ENCODE peak calls at places on chromosomes 13 and 19, in four cellular contexts. E, P, D and G are unnamed samples. For H3K36me3, the result is how much of the 10 kb centered on the place peaks cover.

GRCh38 chr13:41614671-41615519 is 157.5 kb downstream of the RGCC start:
- DNase-seq in D (no peak), E (peak), P (no peak), G (no peak)

GRCh38 chr13:91946498-91947070 is 548.2 kb downstream of the GPC5 start:
- DNase-seq in P (no peak), E (peak), D (no peak), G (no peak)

GRCh38 chr19:39845172-39845571 is 1.0 kb downstream of the FBL start:
- DNase-seq in P (no peak), E (no peak), D (no peak), G (no peak)

GRCh38 chr13:85462792-85463425 is 336.3 kb downstream of the SLITRK6 start:
- DNase-seq in P (no peak), D (no peak), E (no peak), G (no peak)

GRCh38 chr13:112392719-112393118 is 16.6 kb downstream of the SPACA7 start:
- DNase-seq in P (no peak), E (no peak), D (no peak), G (no peak)

GRCh38 chr19:33904681-33905080 is 108.0 kb downstream of the KCTD15 start:
- DNase-seq in P (no peak), E (peak), D (no peak), G (no peak)

GRCh38 chr19:33956941-33957340 is 160.3 kb downstream of the KCTD15 start:
- DNase-seq in D (no peak), P (no peak), E (no peak), G (no peak)

GRCh38 chr13:27194895-27195764 is 23.5 kb upstream of the USP12 start:
- DNase-seq in D (no peak), E (peak), P (no peak), G (no peak)

GRCh38 chr13:107650081-107650701 is 565.1 kb downstream of the LIG4 start:
- DNase-seq in P (peak), E (peak), D (no peak), G (peak)

GRCh38 chr13:113875829-113876228 is 12.0 kb upstream of the GAS6 start:
- DNase-seq in P (no peak), E (no peak), D (no peak), G (no peak)

GRCh38 chr19:46303702-46304397 is 7.0 kb downstream of the HIF3A start:
- DNase-seq in P (peak), D (no peak), E (no peak), G (no peak)

GRCh38 chr13:112729408-112729807 is 39.6 kb downstream of the ATP11A start:
- DNase-seq in D (no peak), P (no peak), E (no peak), G (no peak)

GRCh38 chr13:99663185-99663825 is 162.0 kb downstream of the TM9SF2 start:
- DNase-seq in E (no peak), D (no peak), P (no peak), G (no peak)

GRCh38 chr19:10088949-10089554 is 2.9 kb downstream of the SHFL start:
- DNase-seq in P (no peak), D (no peak), E (no peak), G (no peak)

GRCh38 chr19:47005164-47005641 is 14.4 kb upstream of the NPAS1 start:
- DNase-seq in E (no peak), D (no peak), P (peak), G (no peak)

GRCh38 chr13:70758932-70759331 is 650.7 kb upstream of the KLHL1 start:
- DNase-seq in D (no peak), E (no peak), P (no peak), G (no peak)

GRCh38 chr13:100280681-100281080 is 191.8 kb downstream of the PCCA start:
- DNase-seq in P (no peak), D (no peak), E (no peak), G (no peak)

GRCh38 chr13:28497143-28497876 is 2.4 kb upstream of the FLT1 start:
- DNase-seq in E (no peak), P (no peak), D (no peak), G (no peak)

GRCh38 chr19:1422943-1423342 is 15.3 kb upstream of the RPS15 start:
- DNase-seq in P (no peak), E (no peak), D (no peak), G (no peak)
- H3K36me3 ChIP-seq in P (half or more), E (under half), D (half or more), G (half or more)

GRCh38 chr19:661427-662196 is 1.4 kb downstream of the RNF126 start:
- DNase-seq in D (no peak), E (no peak), P (peak), G (no peak)
- H3K27ac ChIP-seq in D (peak), E (peak), P (peak), G (peak)

DNA sequence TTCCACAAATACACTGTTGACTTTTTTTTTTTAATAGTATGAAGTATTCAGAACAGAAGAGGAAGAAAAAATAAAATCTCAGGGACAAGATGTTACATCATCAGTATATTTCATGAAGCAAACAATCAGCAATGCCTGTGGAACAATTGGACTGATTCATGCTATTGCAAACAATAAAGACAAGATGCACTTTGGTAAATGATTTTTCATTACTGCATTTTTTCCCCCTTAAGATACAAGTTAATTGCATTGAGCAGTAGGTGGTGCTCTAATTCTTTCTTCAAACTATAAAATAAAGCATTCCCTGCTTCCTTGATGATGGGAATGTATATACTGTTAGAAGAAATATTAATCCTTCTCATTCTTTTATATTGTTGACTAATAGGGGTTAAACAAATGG is 17.1 kb downstream of the UCHL3 start:
- DNase-seq in E (peak), D (no peak), P (no peak), G (no peak)
- TF ChIP-seq CTCF in E (peak), D (no peak), P (no peak), G (no peak)

GRCh38 chr19:29091127-29091526 is 121.8 kb downstream of the UQCRFS1 start:
- DNase-seq in E (no peak), P (no peak), D (no peak), G (no peak)
- H3K36me3 ChIP-seq in E (under half), P (under half), D (under half), G (under half)

DNA sequence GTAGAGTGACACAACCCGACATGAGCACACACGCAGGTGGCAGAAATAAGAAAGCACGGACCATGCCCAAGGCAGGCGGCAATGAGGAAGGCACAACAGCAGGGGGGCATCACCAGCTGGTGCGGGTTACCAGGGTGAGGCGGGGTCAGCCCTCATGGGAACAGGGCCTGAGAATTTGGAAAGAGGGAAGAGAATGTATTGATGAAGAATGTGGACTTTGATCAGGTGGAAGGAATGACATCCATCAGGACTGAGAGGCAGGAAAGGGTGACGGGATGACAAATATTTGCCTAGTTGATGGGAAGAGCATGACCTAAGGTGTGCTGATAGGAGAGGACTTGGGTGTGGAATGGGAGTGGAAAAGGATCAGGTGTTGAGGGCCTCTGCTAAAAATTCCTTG is 177.5 kb downstream of the ABCC4 start:
- DNase-seq in P (no peak), D (no peak), E (no peak), G (no peak)
- H3K27ac ChIP-seq in P (no peak), D (no peak), E (no peak), G (no peak)

GRCh38 chr13:78137404-78138142 is 218.9 kb upstream of the EDNRB start:
- DNase-seq in D (no peak), E (peak), P (no peak), G (no peak)
- TF ChIP-seq CTCF in D (no peak), E (peak), P (peak), G (peak)

DNA sequence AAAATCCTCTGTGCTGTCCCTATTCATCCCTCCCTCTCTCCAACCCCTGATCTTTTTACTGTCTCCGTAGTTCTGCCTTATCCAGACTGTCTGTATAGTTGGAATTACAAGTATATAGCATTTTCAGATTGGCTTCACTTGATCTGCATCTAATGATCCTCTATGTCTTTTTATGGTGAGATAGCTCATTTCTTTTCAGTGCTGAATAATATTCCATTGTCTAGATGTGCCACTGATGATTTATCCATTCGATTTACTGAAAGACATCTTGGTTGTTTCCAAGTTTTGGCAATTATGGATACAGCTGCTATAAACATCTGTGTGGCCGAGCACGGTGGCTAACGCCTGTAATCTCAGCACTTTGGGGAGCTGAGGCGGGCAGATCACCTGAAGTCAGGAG is 19.1 kb downstream of the IRGC start:
- DNase-seq in P (no peak), D (no peak), E (no peak), G (no peak)
- H3K36me3 ChIP-seq in P (half or more), D (half or more), E (half or more), G (under half)

GRCh38 chr13:52399708-52400107 is 6.3 kb downstream of the THSD1 start:
- DNase-seq in D (no peak), E (no peak), P (no peak), G (no peak)

GRCh38 chr13:52406629-52407028 is 657 bp upstream of the THSD1 start:
- DNase-seq in P (no peak), E (no peak), D (no peak), G (no peak)

GRCh38 chr13:52405767-52406494 is at the start of gene THSD1:
- DNase-seq in D (no peak), E (peak), P (peak), G (peak)

DNA sequence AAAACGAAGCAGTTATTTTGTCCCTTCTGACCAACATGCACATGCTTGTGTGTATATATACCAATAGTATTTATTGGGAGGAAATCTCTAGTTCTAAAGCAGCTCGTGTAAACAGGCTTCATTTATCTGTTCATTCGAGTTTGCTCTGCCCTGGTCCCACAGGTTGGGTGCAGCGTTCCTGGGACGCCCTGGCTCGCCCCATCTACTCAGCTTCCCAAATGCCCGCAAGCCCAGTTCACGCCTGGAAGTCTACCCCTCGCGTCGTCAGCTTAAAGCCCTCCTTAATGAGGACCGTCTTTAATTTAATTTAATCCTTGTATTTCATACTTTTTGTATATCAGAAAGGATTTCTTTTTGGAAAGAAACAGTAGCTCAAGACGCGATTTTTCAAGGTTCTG is 604 bp downstream of the THSD1 start:
- DNase-seq in E (no peak), P (no peak), D (no peak), G (no peak)
- H3K27ac ChIP-seq in E (no peak), P (peak), D (no peak), G (no peak)